ENCODE peak calls at places on chromosomes 7 and 10, in nine cellular contexts. N is left ventricle myocardium inferior, T is neural progenitor cell, O is GM23248, G is esophagus muscularis mucosa, R is mesenchymal stem cell, L is upper lobe of right lung, H is aorta, M is Karpas-422. P is an unnamed sample.

GRCh38 chr10:69786791-69787190 is 14.9 kb upstream of the COL13A1 start:
- DNase-seq in O (peak; percentile 67), T (peak; percentile 23), N (no peak), L (no peak), R (peak; percentile 56), M (peak; percentile 59), G (no peak), H (no peak), P (no peak)

GRCh38 chr10:124592736-124593430 is 131.3 kb downstream of the LHPP start:
- DNase-seq in L (no peak), G (no peak), H (peak; percentile 57), R (no peak), T (no peak), O (no peak), N (peak; percentile 7), M (no peak), P (no peak)

GRCh38 chr10:78062296-78062695 is 28.6 kb downstream of the RPS24 start:
- DNase-seq in T (no peak), O (no peak), H (no peak), M (no peak), L (no peak), R (no peak), N (no peak), G (no peak), P (no peak)

GRCh38 chr10:137031-137430 is 1.8 kb downstream of the ZMYND11 start:
- DNase-seq in M (peak; percentile 78), H (no peak), T (peak; percentile 53), G (no peak), N (no peak), O (peak; percentile 57), R (peak; percentile 41), L (no peak), P (no peak)

GRCh38 chr10:96619803-96620773 is 33.3 kb upstream of the TM9SF3 start:
- DNase-seq in H (no peak), M (no peak), N (no peak), R (no peak), O (peak; percentile 22), L (no peak), G (no peak), T (no peak), P (no peak)

GRCh38 chr7:80210400-80210799 is 75.8 kb downstream of the GNAI1 start:
- DNase-seq in N (no peak), O (no peak), R (peak; percentile 85), H (no peak), M (no peak), G (no peak), T (no peak), L (no peak), P (no peak)

GRCh38 chr7:124762611-124763143 is 2.9 kb downstream of the GPR37 start:
- DNase-seq in M (no peak), O (no peak), L (no peak), H (no peak), T (no peak), R (peak; percentile 62), G (no peak), N (no peak), P (no peak)

GRCh38 chr10:116849271-116850057 is at the start of gene ENO4:
- DNase-seq in N (peak; percentile 68), M (no peak), T (peak; percentile 97), R (peak; percentile 88), G (no peak), H (peak; percentile 89), O (peak; percentile 90), L (peak; percentile 93), P (peak; percentile 68)

GRCh38 chr7:37643876-37644275 is 39.7 kb upstream of the GPR141 start:
- DNase-seq in N (no peak), L (no peak), R (no peak), O (no peak), H (no peak), M (no peak), T (peak; percentile 52), G (no peak), P (no peak)

GRCh38 chr10:95241533-95241932 is 47.5 kb downstream of the ACSM6 start:
- DNase-seq in R (no peak), G (peak; percentile 86), N (no peak), M (no peak), H (no peak), T (no peak), O (no peak), L (peak; percentile 74), P (no peak)
- H3K36me3 ChIP-seq in R (peaks cover 44% of the 10 kb centered on the region), G (peaks cover 67% of the 10 kb centered on the region), N (peaks cover 98% of the 10 kb centered on the region), M (no peaks in the 10 kb centered on the region), H (peaks cover 8% of the 10 kb centered on the region), T (no peaks in the 10 kb centered on the region), O (peaks cover 5% of the 10 kb centered on the region), L (peaks cover 85% of the 10 kb centered on the region), P (peaks cover 64% of the 10 kb centered on the region)

DNA sequence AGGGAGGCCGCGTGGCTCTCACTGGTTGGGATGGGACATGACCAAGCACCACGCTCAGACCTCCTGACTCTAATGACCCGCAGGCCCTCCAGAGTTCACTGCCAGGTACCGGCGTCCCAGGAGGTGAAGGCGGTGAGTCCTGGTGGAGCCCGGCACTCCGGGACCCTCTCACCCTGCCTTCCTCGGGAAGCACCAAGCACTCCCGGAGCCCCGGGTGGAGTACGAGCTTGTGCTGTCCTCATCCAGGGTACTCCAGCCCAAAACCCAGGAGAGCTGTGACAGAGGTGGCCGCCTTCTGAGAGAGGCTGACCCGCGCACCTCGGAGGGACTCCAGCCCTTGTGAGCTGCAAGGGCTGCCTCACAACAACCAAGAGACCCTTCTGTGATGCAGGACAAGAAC is 9.4 kb downstream of the MAD1L1 start:
- DNase-seq in H (no peak), O (no peak), T (no peak), M (no peak), G (no peak), R (no peak), N (no peak), L (no peak), P (no peak)
- H3K36me3 ChIP-seq in H (no peaks in the 10 kb centered on the region), O (no peaks in the 10 kb centered on the region), T (no peaks in the 10 kb centered on the region), M (peaks cover 16% of the 10 kb centered on the region), G (peaks cover 100% of the 10 kb centered on the region), R (peaks cover 92% of the 10 kb centered on the region), N (peaks cover 81% of the 10 kb centered on the region), L (peaks cover 62% of the 10 kb centered on the region), P (no peaks in the 10 kb centered on the region)

DNA sequence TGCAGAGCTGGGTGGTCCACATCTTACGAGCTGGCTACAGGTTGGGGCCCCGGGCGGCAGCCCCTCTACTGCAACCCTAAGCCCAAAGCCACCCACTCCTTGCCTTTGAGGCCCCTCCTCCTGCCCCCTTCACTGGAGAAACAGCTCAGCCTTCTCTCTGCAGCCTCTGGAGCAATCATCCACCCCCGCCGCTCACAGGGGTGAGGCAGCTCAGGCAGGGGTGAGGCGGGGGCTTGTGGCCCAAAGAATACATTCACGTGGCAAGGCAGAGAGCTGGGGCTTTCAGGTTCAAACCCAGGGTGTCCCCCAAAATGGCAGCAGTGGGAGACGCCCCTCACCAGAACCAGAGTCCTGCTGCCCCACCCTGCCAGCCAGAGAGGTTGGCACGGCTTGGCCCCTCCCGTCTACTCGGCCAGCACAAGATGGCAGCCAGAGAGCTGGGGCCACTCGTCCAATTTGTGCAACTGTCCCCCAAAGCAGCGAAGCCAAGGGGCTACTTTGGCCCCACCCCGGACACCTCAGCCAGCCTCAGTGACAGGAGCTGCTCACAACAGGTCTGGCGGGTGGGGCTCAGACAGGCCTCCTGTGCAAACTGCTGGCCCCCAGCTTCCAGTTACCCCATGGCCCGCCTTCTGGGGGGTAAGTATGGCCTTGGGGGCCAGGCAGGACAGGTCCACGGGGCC is 7.2 kb downstream of the GNB2 start:
- DNase-seq in T (no peak), N (peak; percentile 25), O (peak; percentile 25), H (no peak), G (no peak), R (no peak), M (no peak), L (no peak), P (no peak)
- H3K36me3 ChIP-seq in T (no peaks in the 10 kb centered on the region), N (peaks cover 81% of the 10 kb centered on the region), O (peaks cover 4% of the 10 kb centered on the region), H (no peaks in the 10 kb centered on the region), G (peaks cover 93% of the 10 kb centered on the region), R (peaks cover 93% of the 10 kb centered on the region), M (peaks cover 11% of the 10 kb centered on the region), L (peaks cover 90% of the 10 kb centered on the region), P (peaks cover 90% of the 10 kb centered on the region)

GRCh38 chr10:74104996-74105395 is 45.6 kb downstream of the AP3M1 start:
- DNase-seq in T (no peak), O (no peak), G (no peak), L (no peak), H (no peak), M (no peak), N (no peak), R (no peak), P (no peak)

GRCh38 chr10:74103560-74104248 is 46.9 kb downstream of the AP3M1 start:
- DNase-seq in G (no peak), M (peak; percentile 81), R (peak; percentile 58), L (no peak), H (no peak), N (no peak), T (peak; percentile 34), O (peak; percentile 59), P (no peak)

GRCh38 chr10:74109452-74109851 is 41.2 kb downstream of the AP3M1 start:
- DNase-seq in R (no peak), N (no peak), O (no peak), M (no peak), L (no peak), H (no peak), G (no peak), T (no peak), P (no peak)

GRCh38 chr10:74104480-74104879 is 46.1 kb downstream of the AP3M1 start:
- DNase-seq in N (no peak), R (no peak), M (no peak), T (no peak), L (no peak), G (no peak), H (no peak), O (no peak), P (no peak)

GRCh38 chr10:74107391-74107790 is 43.2 kb downstream of the AP3M1 start:
- DNase-seq in R (no peak), T (no peak), N (no peak), O (no peak), M (no peak), G (no peak), L (no peak), H (no peak), P (no peak)
- H3K36me3 ChIP-seq in R (peaks cover 57% of the 10 kb centered on the region), T (no peaks in the 10 kb centered on the region), N (peaks cover 100% of the 10 kb centered on the region), O (peaks cover 88% of the 10 kb centered on the region), M (peaks cover 49% of the 10 kb centered on the region), G (peaks cover 100% of the 10 kb centered on the region), L (peaks cover 100% of the 10 kb centered on the region), H (peaks cover 23% of the 10 kb centered on the region), P (peaks cover 100% of the 10 kb centered on the region)

GRCh38 chr7:105087981-105088380 is 74.0 kb downstream of the KMT2E start:
- DNase-seq in M (no peak), L (no peak), N (no peak), H (no peak), G (no peak), O (no peak), T (no peak), R (no peak), P (no peak)
- H3K36me3 ChIP-seq in M (peaks cover 29% of the 10 kb centered on the region), L (peaks cover 81% of the 10 kb centered on the region), N (peaks cover 86% of the 10 kb centered on the region), H (no peaks in the 10 kb centered on the region), G (peaks cover 78% of the 10 kb centered on the region), O (peaks cover 66% of the 10 kb centered on the region), T (peaks cover 39% of the 10 kb centered on the region), R (peaks cover 19% of the 10 kb centered on the region), P (peaks cover 57% of the 10 kb centered on the region)

GRCh38 chr7:139421123-139421522 is 61.4 kb downstream of the LUC7L2 start:
- DNase-seq in L (no peak), M (no peak), N (no peak), O (no peak), H (no peak), T (no peak), G (no peak), R (no peak), P (no peak)
- H3K36me3 ChIP-seq in L (peaks cover 73% of the 10 kb centered on the region), M (peaks cover 63% of the 10 kb centered on the region), N (peaks cover 75% of the 10 kb centered on the region), O (peaks cover 60% of the 10 kb centered on the region), H (peaks cover 7% of the 10 kb centered on the region), T (peaks cover 29% of the 10 kb centered on the region), G (peaks cover 79% of the 10 kb centered on the region), R (peaks cover 27% of the 10 kb centered on the region), P (no peaks in the 10 kb centered on the region)

GRCh38 chr10:28581916-28582315 is 49.0 kb downstream of the WAC start:
- DNase-seq in L (no peak), M (no peak), G (no peak), H (no peak), T (no peak), N (no peak), R (no peak), O (no peak), P (no peak)
- H3K36me3 ChIP-seq in L (peaks cover 28% of the 10 kb centered on the region), M (peaks cover 63% of the 10 kb centered on the region), G (peaks cover 18% of the 10 kb centered on the region), H (no peaks in the 10 kb centered on the region), T (peaks cover 38% of the 10 kb centered on the region), N (peaks cover 22% of the 10 kb centered on the region), R (peaks cover 20% of the 10 kb centered on the region), O (peaks cover 45% of the 10 kb centered on the region), P (peaks cover 10% of the 10 kb centered on the region)